ENCODE peak calls at places on chromosomes 6 and 20, in four cellular contexts. Z is body of pancreas; T is CD4-positive, alpha-beta memory T cell; G is effector memory CD4-positive, alpha-beta T cell. Y is an unnamed sample.

GRCh38 chr6:131924881-131925474 is 26.2 kb downstream of the CCN2 start:
- DNase-seq in Z (no peak), G (no peak), T (no peak), Y (no peak)

GRCh38 chr20:11906626-11907480 is 10.8 kb upstream of the BTBD3 start:
- DNase-seq in G (no peak), T (no peak), Z (no peak), Y (no peak)

GRCh38 chr6:160042788-160043301 is 74.0 kb downstream of the IGF2R start:
- DNase-seq in Z (no peak), G (no peak), T (no peak), Y (no peak)

GRCh38 chr20:17530716-17531536 is at the start of gene BFSP1:
- DNase-seq in T (peak; percentile 55), Z (peak; percentile 87), G (peak; percentile 14), Y (peak; percentile 63)

GRCh38 chr6:31826793-31827285 is 699 bp upstream of the HSPA1B start:
- DNase-seq in G (no peak), T (no peak), Z (peak; percentile 92), Y (no peak)

GRCh38 chr6:152642578-152643375 is 5.6 kb upstream of the SYNE1 start:
- DNase-seq in G (no peak), Z (peak; percentile 65), T (no peak), Y (no peak)

GRCh38 chr6:52407467-52407866 is 12.7 kb upstream of the EFHC1 start:
- DNase-seq in Z (peak; percentile 31), G (no peak), T (peak; percentile 43), Y (no peak)

GRCh38 chr20:48571945-48572589 is 255.7 kb downstream of the PREX1 start:
- DNase-seq in T (no peak), Z (no peak), G (no peak), Y (no peak)

GRCh38 chr6:28981833-28982475 is 23.2 kb downstream of the ZNF311 start:
- DNase-seq in T (peak; percentile 82), G (peak; percentile 59), Z (peak; percentile 93), Y (peak; percentile 79)

GRCh38 chr6:44272529-44272928 is 2.3 kb downstream of the TMEM151B start:
- DNase-seq in G (no peak), Z (no peak), T (no peak), Y (no peak)

GRCh38 chr6:44269921-44270525 is at the start of gene TMEM151B:
- DNase-seq in T (no peak), Z (no peak), G (no peak), Y (no peak)

GRCh38 chr6:44270526-44271405 is 516 bp downstream of the TMEM151B start:
- DNase-seq in Z (no peak), G (no peak), T (no peak), Y (no peak)

GRCh38 chr6:44271914-44272313 is 1.7 kb downstream of the TMEM151B start:
- DNase-seq in T (no peak), Z (no peak), G (no peak), Y (no peak)

DNA sequence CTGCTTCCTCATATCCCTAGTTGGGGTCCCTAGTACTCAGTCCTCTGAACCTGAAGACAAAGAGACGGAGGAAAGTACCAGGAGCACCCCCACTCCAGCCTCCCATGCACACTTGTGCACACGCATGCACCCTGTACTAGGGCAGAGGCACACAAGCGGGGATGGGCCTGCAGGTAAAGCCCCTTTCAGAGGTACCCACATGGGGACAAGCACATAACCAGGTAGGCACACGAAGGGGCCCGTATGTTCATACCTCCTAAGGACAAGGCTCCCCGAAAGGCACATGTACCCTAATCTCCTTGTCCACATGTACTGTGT is 1.1 kb downstream of the TMEM151B start:
- DNase-seq in T (no peak), Z (no peak), G (no peak), Y (no peak)
- H3K36me3 ChIP-seq in T (no peaks in the 10 kb centered on the region), Z (no peaks in the 10 kb centered on the region), G (no peaks in the 10 kb centered on the region), Y (no peaks in the 10 kb centered on the region)

DNA sequence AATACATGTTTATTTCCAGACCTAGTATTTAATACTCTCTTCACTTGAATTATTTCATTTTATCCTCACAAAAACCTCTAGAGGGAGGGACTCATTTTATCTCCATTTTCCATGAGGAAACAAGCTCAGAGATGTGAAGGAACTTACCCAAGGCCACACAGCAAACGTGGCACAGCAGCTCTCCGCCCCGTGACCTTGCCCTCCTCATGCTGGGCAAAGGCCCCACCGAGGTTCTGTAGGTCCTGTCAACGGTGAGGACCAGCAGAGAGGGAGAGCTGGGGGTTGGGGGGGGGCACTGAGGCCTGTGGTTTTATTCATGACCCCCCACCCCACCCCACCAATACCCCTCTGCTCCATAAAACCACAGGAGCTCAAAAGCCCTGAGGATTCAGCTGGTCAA is 40.9 kb upstream of the TLDC2 start:
- DNase-seq in Z (no peak), T (no peak), G (no peak), Y (no peak)
- H3K36me3 ChIP-seq in Z (no peaks in the 10 kb centered on the region), T (no peaks in the 10 kb centered on the region), G (no peaks in the 10 kb centered on the region), Y (no peaks in the 10 kb centered on the region)

GRCh38 chr6:33452496-33452895 is 1.9 kb upstream of the ZBTB9 start:
- DNase-seq in Z (no peak), T (no peak), G (no peak), Y (no peak)

GRCh38 chr6:33451606-33452005 is 2.8 kb upstream of the ZBTB9 start:
- DNase-seq in G (no peak), T (no peak), Z (no peak), Y (no peak)

GRCh38 chr6:33454009-33454946 is at the start of gene ZBTB9:
- DNase-seq in G (peak; percentile 93), T (peak; percentile 92), Z (peak; percentile 98), Y (peak; percentile 93)

GRCh38 chr6:33453361-33454008 is 891 bp upstream of the ZBTB9 start:
- DNase-seq in Z (no peak), G (no peak), T (no peak), Y (no peak)

GRCh38 chr6:33450434-33450833 is 3.9 kb upstream of the ZBTB9 start:
- DNase-seq in Z (no peak), T (no peak), G (no peak), Y (no peak)
- H3K36me3 ChIP-seq in Z (no peaks in the 10 kb centered on the region), T (peaks cover 8% of the 10 kb centered on the region), G (peaks cover 25% of the 10 kb centered on the region), Y (peaks cover 15% of the 10 kb centered on the region)

GRCh38 chr6:127328043-127328442 is 15.4 kb downstream of the ECHDC1 start:
- DNase-seq in G (no peak), Z (no peak), T (no peak), Y (no peak)
- H3K36me3 ChIP-seq in G (peaks cover 12% of the 10 kb centered on the region), Z (no peaks in the 10 kb centered on the region), T (peaks cover 5% of the 10 kb centered on the region), Y (peaks cover 2% of the 10 kb centered on the region)

GRCh38 chr20:41406307-41406706 is 39.7 kb upstream of the EMILIN3 start:
- DNase-seq in Z (no peak), T (no peak), G (no peak), Y (no peak)

GRCh38 chr20:41407617-41408016 is 41.0 kb upstream of the EMILIN3 start:
- DNase-seq in T (no peak), Z (no peak), G (no peak), Y (no peak)

GRCh38 chr20:41408131-41408789 is 41.6 kb upstream of the EMILIN3 start:
- DNase-seq in T (no peak), G (no peak), Z (no peak), Y (no peak)

GRCh38 chr20:41406896-41407444 is 40.4 kb upstream of the EMILIN3 start:
- DNase-seq in G (no peak), Z (no peak), T (no peak), Y (no peak)

DNA sequence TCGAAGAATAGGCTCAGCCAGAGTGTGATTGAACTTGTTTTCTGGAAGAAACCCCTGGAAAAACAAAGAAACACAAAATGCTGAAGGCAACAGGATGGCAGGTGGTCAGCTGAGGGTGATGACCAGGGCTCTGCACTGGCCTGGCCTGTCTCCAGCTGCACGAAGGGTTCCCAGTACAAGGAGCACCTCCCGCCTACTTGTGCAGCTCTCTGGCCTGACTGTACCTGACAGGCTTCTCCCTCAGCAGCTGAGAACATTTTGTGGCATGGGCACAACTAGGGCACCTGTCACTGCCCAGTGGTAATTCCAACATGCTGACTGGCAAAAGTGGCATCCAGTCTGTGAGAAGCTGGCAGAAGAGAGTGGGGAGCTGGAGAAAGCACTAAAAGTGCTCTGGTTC is 38.8 kb upstream of the EMILIN3 start:
- DNase-seq in G (no peak), Z (no peak), T (no peak), Y (no peak)
- H3K36me3 ChIP-seq in G (peaks cover 60% of the 10 kb centered on the region), Z (no peaks in the 10 kb centered on the region), T (peaks cover 48% of the 10 kb centered on the region), Y (peaks cover 32% of the 10 kb centered on the region)

DNA sequence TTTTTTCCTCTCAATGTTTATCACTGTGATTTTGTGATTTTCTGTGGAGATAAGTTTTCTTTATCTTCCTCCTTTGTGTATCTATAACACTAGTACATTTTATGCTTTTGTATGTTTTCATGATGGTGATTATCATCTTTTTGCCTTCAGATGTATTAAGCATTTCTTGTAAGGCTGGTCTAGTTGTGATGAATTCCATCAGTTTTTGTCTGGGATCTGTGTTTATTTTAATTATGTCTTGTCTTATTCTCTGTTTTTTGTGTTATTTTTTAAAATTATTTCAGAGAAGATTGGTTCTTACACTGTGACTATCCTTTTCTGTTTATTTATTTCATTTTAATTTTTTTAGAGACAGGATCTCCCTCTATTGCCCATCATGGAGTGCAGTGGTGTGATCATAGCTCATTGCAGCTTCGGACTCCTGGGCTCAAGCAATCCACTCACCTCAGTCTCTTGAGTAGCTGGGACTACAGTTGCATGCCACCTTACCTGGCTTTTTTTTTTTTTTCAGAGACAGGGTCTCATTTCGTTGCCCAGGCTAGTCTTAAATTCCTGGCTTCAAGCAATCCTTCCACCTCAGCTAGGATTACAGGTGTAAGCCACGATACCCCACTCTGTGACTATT is 187.4 kb downstream of the SLC16A10 start:
- DNase-seq in T (no peak), G (no peak), Z (no peak), Y (no peak)
- H3K36me3 ChIP-seq in T (peaks cover 23% of the 10 kb centered on the region), G (peaks cover 39% of the 10 kb centered on the region), Z (no peaks in the 10 kb centered on the region), Y (peaks cover 16% of the 10 kb centered on the region)

GRCh38 chr20:47289096-47289495 is 67.4 kb downstream of the ZMYND8 start:
- DNase-seq in G (no peak), Z (no peak), T (no peak), Y (no peak)
- H3K36me3 ChIP-seq in G (peaks cover 58% of the 10 kb centered on the region), Z (no peaks in the 10 kb centered on the region), T (peaks cover 50% of the 10 kb centered on the region), Y (peaks cover 23% of the 10 kb centered on the region)

DNA sequence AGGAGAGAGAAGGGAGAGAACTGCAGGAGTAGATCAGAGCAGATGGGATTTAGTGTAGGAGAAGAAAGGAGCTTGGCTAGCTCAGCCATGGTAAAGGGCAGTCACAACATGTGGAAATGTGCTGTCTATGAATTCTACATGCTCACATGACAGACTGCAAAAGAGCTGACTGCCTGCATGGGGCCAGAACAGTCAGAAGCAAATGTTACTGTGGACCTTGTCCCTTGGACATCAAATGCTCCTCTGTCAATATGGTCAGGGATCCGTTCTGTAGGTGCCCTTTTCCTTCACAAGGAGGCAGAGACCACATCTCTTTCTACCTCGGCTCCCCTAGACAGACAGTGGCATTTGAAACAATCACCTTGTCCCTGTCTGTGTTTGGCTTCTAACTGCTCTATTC is 46.6 kb upstream of the HIVEP1 start:
- DNase-seq in Z (no peak), T (no peak), G (no peak), Y (no peak)
- H3K36me3 ChIP-seq in Z (no peaks in the 10 kb centered on the region), T (no peaks in the 10 kb centered on the region), G (no peaks in the 10 kb centered on the region), Y (no peaks in the 10 kb centered on the region)

DNA sequence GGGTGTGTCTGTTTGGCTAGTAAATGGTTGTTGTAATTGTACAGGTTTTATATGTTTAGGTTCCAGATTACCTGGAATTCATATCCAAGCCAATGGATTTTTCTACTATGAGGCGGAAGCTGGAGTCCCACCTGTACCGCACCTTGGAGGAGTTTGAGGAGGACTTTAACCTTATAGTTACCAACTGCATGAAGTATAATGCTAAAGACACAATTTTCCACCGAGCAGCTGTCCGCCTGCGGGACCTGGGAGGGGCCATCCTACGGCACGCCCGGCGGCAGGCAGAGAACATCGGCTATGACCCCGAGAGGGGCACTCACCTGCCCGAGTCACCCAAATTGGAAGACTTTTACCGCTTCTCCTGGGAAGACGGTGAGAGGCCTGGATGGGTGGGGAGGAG is 13.6 kb downstream of the BRPF3 start:
- DNase-seq in Z (no peak), G (no peak), T (no peak), Y (no peak)
- H3K36me3 ChIP-seq in Z (peaks cover 13% of the 10 kb centered on the region), G (peaks cover 68% of the 10 kb centered on the region), T (peaks cover 74% of the 10 kb centered on the region), Y (peaks cover 17% of the 10 kb centered on the region)